ENCODE peak calls at places on chromosomes 7 and 10, in six cellular contexts. M, G, R, Y, U and E are unnamed samples.

GRCh38 chr10:79266092-79266491 is 81.2 kb upstream of the PPIF start:
- DNase-seq in R (no peak), M (no peak), G (no peak), Y (no peak), U (no peak), E (no peak)

GRCh38 chr7:141709318-141709717 is 1.2 kb downstream of the WEE2 start:
- DNase-seq in G (no peak), Y (no peak), R (no peak), M (no peak), U (no peak), E (no peak)

GRCh38 chr7:45881759-45882464 is 6.4 kb upstream of the IGFBP1 start:
- DNase-seq in U (peak), G (no peak), Y (peak), R (no peak), M (no peak), E (no peak)

GRCh38 chr7:101116898-101117297 is 10.0 kb upstream of the SERPINE1 start:
- DNase-seq in U (no peak), R (no peak), M (no peak), Y (no peak), G (no peak), E (no peak)

GRCh38 chr7:10684606-10685005 is 289.1 kb upstream of the PHF14 start:
- DNase-seq in Y (no peak), M (no peak), R (no peak), G (no peak), U (no peak), E (no peak)

GRCh38 chr7:30459591-30460245 is 18.9 kb downstream of the NOD1 start:
- DNase-seq in R (no peak), U (peak), G (no peak), Y (peak), M (no peak), E (no peak)

GRCh38 chr7:36084485-36085091 is 68.5 kb upstream of the EEPD1 start:
- DNase-seq in U (peak), M (peak), Y (peak), G (peak), R (peak), E (peak)

GRCh38 chr10:35216303-35216905 is 89.8 kb downstream of the CREM start:
- DNase-seq in G (no peak), Y (peak), U (peak), M (no peak), R (no peak), E (no peak)

GRCh38 chr10:15293862-15294835 is 76.9 kb downstream of the FAM171A1 start:
- DNase-seq in G (no peak), U (no peak), M (no peak), Y (peak), R (no peak), E (no peak)

GRCh38 chr7:37489703-37490102 is 41.0 kb upstream of the ELMO1 start:
- DNase-seq in Y (no peak), R (peak), G (no peak), M (no peak), U (no peak), E (peak)

GRCh38 chr10:13728898-13729535 is 142.3 kb downstream of the PRPF18 start:
- DNase-seq in G (no peak), U (no peak), R (no peak), M (no peak), Y (no peak), E (peak)
- H2BK5ac ChIP-seq in G (no peak), U (no peak), R (no peak), M (no peak), Y (no peak), E (no peak)

DNA sequence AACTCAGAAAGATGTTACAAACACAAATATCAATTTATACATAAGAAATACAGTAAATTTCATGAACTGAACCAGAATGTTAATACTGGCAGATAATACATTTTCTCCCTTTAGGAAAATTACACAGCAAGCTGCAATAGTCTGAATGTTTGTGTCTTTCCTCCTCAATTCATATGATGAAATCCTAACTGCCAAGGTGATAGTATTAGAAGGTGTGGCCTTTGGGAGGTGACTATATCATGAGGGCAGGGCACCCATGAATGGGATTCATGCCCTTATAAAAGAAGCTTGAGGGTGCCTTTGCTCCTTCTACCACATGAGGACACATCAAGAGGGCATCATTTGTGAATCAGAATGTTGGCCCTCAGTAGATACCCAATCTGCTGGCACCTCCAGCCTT is 64.3 kb upstream of the GPR22 start:
- DNase-seq in R (no peak), G (no peak), U (no peak), M (no peak), Y (no peak), E (no peak)
- H2BK15ac ChIP-seq in R (no peak), G (no peak), U (no peak), M (no peak), Y (no peak), E (no peak)

GRCh38 chr7:1457949-1458675 is 1.2 kb downstream of the MICALL2 start:
- DNase-seq in G (no peak), Y (no peak), R (no peak), M (no peak), U (peak), E (no peak)

GRCh38 chr7:1459930-1460756 is 873 bp upstream of the MICALL2 start:
- DNase-seq in R (peak), U (peak), G (no peak), M (no peak), Y (no peak), E (no peak)

GRCh38 chr7:1459512-1459892 is 232 bp upstream of the MICALL2 start:
- DNase-seq in Y (peak), R (peak), G (peak), U (peak), M (peak), E (peak)

GRCh38 chr7:1457059-1457948 is 2.0 kb downstream of the MICALL2 start:
- DNase-seq in G (no peak), Y (no peak), U (no peak), R (no peak), M (no peak), E (no peak)

GRCh38 chr7:1458676-1459511 is at the start of gene MICALL2:
- DNase-seq in G (no peak), U (peak), M (no peak), R (no peak), Y (peak), E (peak)
- H2BK5ac ChIP-seq in G (no peak), U (peak), M (no peak), R (no peak), Y (peak), E (no peak)

GRCh38 chr7:84106291-84106690 is 88.3 kb downstream of the SEMA3A start:
- DNase-seq in R (no peak), M (no peak), Y (no peak), G (no peak), U (no peak), E (no peak)
- H2BK15ac ChIP-seq in R (no peak), M (no peak), Y (no peak), G (no peak), U (no peak), E (no peak)